ENCODE peak calls at places on chromosomes 13 and 19, in ten cellular contexts. A, W, F, Y, D, V, G, M, C and T are unnamed samples.
A peak's percentile ranks its signal among the peaks of the same experiment; 100 is the strongest.

GRCh38 chr13:99002191-99002710 is 24.4 kb upstream of the DOCK9 start:
- DNase-seq in F (no peak), Y (no peak), A (no peak), M (no peak), D (no peak), V (no peak), W (no peak), G (no peak), C (no peak), T (no peak)

GRCh38 chr13:48165063-48165462 is 67.9 kb upstream of the ITM2B start:
- DNase-seq in V (no peak), D (no peak), G (no peak), M (no peak), C (no peak), F (no peak), A (no peak), Y (no peak), W (no peak), T (no peak)

GRCh38 chr13:33827152-33827551 is 9.2 kb downstream of the RFC3 start:
- DNase-seq in M (no peak), W (no peak), G (no peak), V (no peak), A (no peak), F (no peak), Y (no peak), D (no peak), C (no peak), T (no peak)

GRCh38 chr19:588093-588742 is 1.5 kb upstream of the HCN2 start:
- DNase-seq in Y (no peak), D (peak; percentile 61), F (peak; percentile 69), V (peak; percentile 69), W (peak; percentile 86), C (peak; percentile 69), M (peak; percentile 92), A (peak; percentile 86), G (no peak), T (peak; percentile 59)

GRCh38 chr19:28466107-28467045 is 746.6 kb downstream of the UQCRFS1 start:
- DNase-seq in G (peak; percentile 68), C (peak; percentile 58), D (peak; percentile 44), M (peak; percentile 78), Y (no peak), V (no peak), F (peak; percentile 73), W (no peak), A (peak; percentile 67), T (peak; percentile 77)

GRCh38 chr19:12806242-12807131 is at the start of gene RNASEH2A:
- DNase-seq in A (peak; percentile 95), V (peak; percentile 71), W (peak; percentile 89), M (peak; percentile 95), Y (no peak), G (peak; percentile 91), C (peak; percentile 89), F (peak; percentile 92), D (peak; percentile 89), T (peak; percentile 89)

GRCh38 chr19:18756896-18757295 is 34.2 kb downstream of the COMP start:
- DNase-seq in V (no peak), C (no peak), D (no peak), A (no peak), Y (no peak), M (no peak), W (no peak), G (no peak), F (no peak), T (no peak)

GRCh38 chr19:47699360-47699917 is 13.8 kb upstream of the EHD2 start:
- DNase-seq in G (no peak), A (peak; percentile 47), D (no peak), F (peak; percentile 59), Y (no peak), V (no peak), M (peak; percentile 83), C (no peak), W (peak; percentile 36), T (peak; percentile 27)

GRCh38 chr19:55391191-55391670 is 5.5 kb downstream of the RPL28 start:
- DNase-seq in F (no peak), W (no peak), Y (no peak), M (no peak), A (no peak), C (no peak), D (no peak), G (no peak), V (no peak), T (no peak)

GRCh38 chr19:51653162-51653561 is 6.5 kb upstream of the SIGLEC14 start:
- DNase-seq in W (no peak), Y (no peak), A (no peak), M (no peak), G (no peak), D (no peak), F (no peak), C (no peak), V (no peak), T (no peak)

GRCh38 chr13:86383151-86383550 is 583.9 kb upstream of the SLITRK6 start:
- DNase-seq in G (no peak), A (no peak), F (no peak), D (no peak), V (no peak), W (no peak), C (no peak), M (no peak), Y (no peak), T (no peak)

GRCh38 chr13:113906566-113906965 is 42.7 kb upstream of the GAS6 start:
- DNase-seq in F (no peak), D (no peak), G (no peak), A (no peak), V (no peak), Y (no peak), M (no peak), W (no peak), C (no peak), T (no peak)

GRCh38 chr19:18157465-18158063 is 4.6 kb downstream of the PIK3R2 start:
- DNase-seq in C (no peak), F (no peak), Y (no peak), W (no peak), G (peak; percentile 44), M (peak; percentile 75), A (no peak), D (no peak), V (no peak), T (no peak)

DNA sequence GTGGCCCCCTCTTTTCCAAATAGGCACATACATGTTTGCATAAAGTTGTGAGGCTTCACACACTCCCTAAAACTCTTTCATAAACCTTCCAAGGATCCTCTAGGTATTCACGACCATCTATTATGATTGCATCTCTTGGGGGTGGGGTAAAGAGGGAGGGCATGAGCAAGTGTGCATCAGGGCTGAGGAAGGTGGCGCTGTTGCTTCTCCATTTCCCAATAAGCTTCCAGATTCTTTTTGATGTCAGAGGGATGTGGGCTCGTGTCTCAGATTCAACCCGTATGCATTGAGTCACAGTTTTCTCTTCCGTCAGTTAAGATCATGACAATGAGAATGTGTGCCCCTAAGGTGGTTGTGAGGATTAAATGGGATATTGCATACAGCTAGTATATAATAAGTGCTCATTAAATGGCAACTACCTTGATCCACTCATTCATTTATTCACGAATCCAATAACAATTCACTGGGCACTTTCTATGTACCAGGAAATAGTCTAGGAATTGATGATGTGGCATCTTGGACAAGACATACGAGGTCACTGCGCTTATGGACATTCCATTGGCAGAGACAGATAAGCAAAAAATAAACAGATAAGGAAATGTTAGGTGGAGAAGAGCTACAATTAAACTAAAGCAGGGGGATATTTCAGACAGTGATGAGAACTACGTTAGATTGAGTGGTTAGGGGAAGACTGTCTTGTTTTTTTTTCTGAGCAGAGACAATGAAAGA is 10.3 kb downstream of the CYP2B6 start:
- DNase-seq in Y (no peak), C (no peak), M (peak; percentile 64), F (no peak), A (no peak), G (no peak), W (no peak), D (no peak), V (peak; percentile 43), T (no peak)
- TF ChIP-seq CTCF in Y (no peak), C (no peak), M (peak; percentile 78), F (no peak), A (no peak), G (no peak), W (no peak), D (no peak), V (peak; percentile 63), T (no peak)

GRCh38 chr19:7333198-7334118 is 15.3 kb upstream of the ARHGEF18 start:
- DNase-seq in M (no peak), Y (no peak), W (peak; percentile 5), F (no peak), G (no peak), D (peak; percentile 14), V (no peak), A (peak; percentile 39), C (peak; percentile 64), T (peak; percentile 30)

GRCh38 chr19:7331446-7331845 is 17.3 kb upstream of the ARHGEF18 start:
- DNase-seq in W (no peak), C (no peak), D (no peak), M (no peak), Y (no peak), F (no peak), V (no peak), A (no peak), G (no peak), T (no peak)

GRCh38 chr19:7327802-7328201 is 20.9 kb upstream of the ARHGEF18 start:
- DNase-seq in D (no peak), Y (no peak), G (no peak), M (no peak), W (no peak), C (no peak), F (no peak), A (no peak), V (no peak), T (no peak)

GRCh38 chr19:7326105-7326877 is 22.4 kb upstream of the ARHGEF18 start:
- DNase-seq in F (no peak), Y (no peak), A (peak; percentile 21), D (no peak), V (peak; percentile 39), C (no peak), G (no peak), W (peak; percentile 33), M (peak; percentile 93), T (peak; percentile 15)

DNA sequence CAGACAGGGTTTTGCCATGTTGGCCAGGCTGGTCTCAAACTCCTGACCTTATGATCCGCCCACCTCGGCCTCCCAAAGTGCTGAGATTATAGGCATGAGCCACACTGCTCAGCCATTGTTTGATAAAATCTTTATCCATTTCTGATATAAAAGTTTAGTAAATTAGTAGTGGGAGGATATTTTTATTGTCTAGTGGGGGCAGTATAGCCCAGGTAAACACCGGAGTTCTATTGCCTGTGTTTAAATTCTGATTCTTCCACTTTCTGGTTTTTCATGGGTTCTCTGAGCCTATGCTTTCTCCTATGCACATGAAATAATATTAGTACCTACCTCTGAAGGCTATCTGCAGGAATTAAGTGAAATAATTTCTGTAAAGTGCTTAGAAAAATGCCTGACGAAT is 20.1 kb upstream of the ARHGEF18 start:
- DNase-seq in M (no peak), G (no peak), W (no peak), A (no peak), C (no peak), F (no peak), Y (no peak), V (no peak), D (no peak), T (no peak)
- TF ChIP-seq CTCF in M (no peak), G (no peak), W (no peak), A (no peak), C (no peak), F (no peak), Y (no peak), V (no peak), D (no peak), T (no peak)

GRCh38 chr13:51347099-51347498 is 7.6 kb downstream of the SERPINE3 start:
- DNase-seq in M (peak; percentile 52), D (no peak), Y (no peak), V (no peak), W (no peak), A (no peak), C (no peak), G (no peak), F (no peak), T (no peak)
- TF ChIP-seq CTCF in M (peak; percentile 29), D (no peak), Y (no peak), V (no peak), W (no peak), A (no peak), C (no peak), G (no peak), F (no peak), T (no peak)

GRCh38 chr19:29596885-29597525 is 9.1 kb upstream of the POP4 start:
- DNase-seq in C (no peak), V (no peak), Y (no peak), W (peak; percentile 19), M (peak; percentile 56), G (no peak), A (peak; percentile 34), D (no peak), F (no peak), T (peak; percentile 55)
- TF ChIP-seq CTCF in C (no peak), V (peak; percentile 31), Y (no peak), W (peak; percentile 25), M (peak; percentile 71), G (no peak), A (no peak), D (no peak), F (no peak), T (peak; percentile 39)